ENCODE peak calls at places on chromosomes 12 and 14, in eight cellular contexts. P is sigmoid colon, E is body of pancreas, A is adrenal gland, Z is transverse colon, C is H54, N is tibial nerve, G is vagina. B is an unnamed sample.

GRCh38 chr12:105451211-105451610 is 120.7 kb downstream of the C12orf75 start:
- DNase-seq in P (no peak), E (no peak), A (no peak), Z (no peak), C (peak), N (no peak), G (no peak), B (no peak)

GRCh38 chr12:3084742-3085141 is 7.6 kb downstream of the TSPAN9 start:
- DNase-seq in P (no peak), E (no peak), A (no peak), Z (no peak), C (no peak), N (no peak), G (no peak), B (no peak)

GRCh38 chr12:45622210-45622937 is 107.1 kb upstream of the ARID2 start:
- DNase-seq in P (no peak), E (no peak), A (no peak), Z (no peak), C (no peak), N (no peak), G (no peak), B (no peak)

GRCh38 chr12:47237751-47238211 is 158.0 kb upstream of the AMIGO2 start:
- DNase-seq in P (no peak), E (no peak), A (no peak), Z (no peak), C (no peak), N (no peak), G (no peak), B (peak)

GRCh38 chr12:21330682-21331253 is 3.9 kb downstream of the SLCO1A2 start:
- DNase-seq in P (no peak), E (no peak), A (no peak), Z (no peak), C (no peak), N (no peak), G (no peak), B (peak)

GRCh38 chr12:48972213-48973021 is 882 bp upstream of the WNT10B start:
- DNase-seq in P (no peak), E (no peak), A (no peak), Z (no peak), C (peak), N (no peak), G (no peak), B (no peak)

GRCh38 chr12:95215925-95216324 is 1.3 kb downstream of the FGD6 start:
- DNase-seq in P (no peak), E (no peak), A (no peak), Z (no peak), C (no peak), N (no peak), G (no peak), B (peak)

GRCh38 chr12:45725631-45726593 is 3.6 kb upstream of the ARID2 start:
- DNase-seq in P (no peak), E (no peak), A (peak), Z (peak), C (peak), N (no peak), G (no peak), B (peak)

GRCh38 chr12:11879306-11879705 is 191.4 kb upstream of the BCL2L14 start:
- DNase-seq in P (no peak), E (no peak), A (no peak), Z (no peak), C (no peak), N (no peak), G (no peak), B (no peak)

GRCh38 chr12:25723921-25724491 is 170.9 kb upstream of the LMNTD1 start:
- DNase-seq in P (no peak), E (no peak), A (no peak), Z (no peak), C (no peak), N (no peak), G (no peak), B (no peak)

GRCh38 chr14:65255583-65256443 is 153.5 kb upstream of the MAX start:
- DNase-seq in P (no peak), E (peak), A (no peak), Z (peak), C (no peak), N (no peak), G (no peak), B (no peak)

GRCh38 chr14:91223028-91223783 is 21.3 kb downstream of the GPR68 start:
- DNase-seq in P (no peak), E (no peak), A (no peak), Z (no peak), C (no peak), N (no peak), G (no peak), B (no peak)

GRCh38 chr14:54652188-54652889 is 85.4 kb downstream of the SAMD4A start:
- DNase-seq in P (peak), E (peak), A (peak), Z (peak), C (peak), N (peak), G (no peak), B (no peak)

GRCh38 chr12:4015225-4016076 is 142.3 kb upstream of the PARP11 start:
- DNase-seq in P (no peak), E (peak), A (peak), Z (peak), C (no peak), N (no peak), G (no peak), B (no peak)

GRCh38 chr12:52721838-52722470 is 18.6 kb upstream of the KRT77 start:
- DNase-seq in P (no peak), E (no peak), A (no peak), Z (no peak), C (no peak), N (no peak), G (no peak), B (no peak)

GRCh38 chr12:28996688-28997087 is 152.4 kb upstream of the FAR2 start:
- DNase-seq in P (no peak), E (no peak), A (no peak), Z (no peak), C (no peak), N (peak), G (no peak), B (no peak)

GRCh38 chr12:93060666-93061413 is 131.7 kb upstream of the EEA1 start:
- DNase-seq in P (peak), E (no peak), A (peak), Z (no peak), C (no peak), N (no peak), G (no peak), B (peak)

GRCh38 chr14:101877766-101878165 is 86.6 kb upstream of the DYNC1H1 start:
- DNase-seq in P (no peak), E (no peak), A (no peak), Z (no peak), C (no peak), N (no peak), G (no peak), B (no peak)

GRCh38 chr12:68944296-68945076 is 11.5 kb upstream of the CPM start:
- DNase-seq in P (no peak), E (no peak), A (peak), Z (no peak), C (no peak), N (no peak), G (no peak), B (no peak)

GRCh38 chr14:106872619-106873446 is 1346.5 kb downstream of the TMEM121 start:
- DNase-seq in P (no peak), E (peak), A (peak), Z (peak), C (no peak), N (no peak), G (no peak), B (peak)

GRCh38 chr12:49131973-49132461 is 822 bp upstream of the TUBA1B start:
- DNase-seq in P (no peak), E (no peak), A (no peak), Z (peak), C (peak), N (no peak), G (no peak), B (peak)

GRCh38 chr14:101849125-101849524 is 87.6 kb downstream of the PPP2R5C start:
- DNase-seq in P (no peak), E (no peak), A (no peak), Z (peak), C (no peak), N (no peak), G (no peak), B (peak)

GRCh38 chr12:131452444-131452860 is 258.4 kb upstream of the SFSWAP start:
- DNase-seq in P (peak), E (peak), A (no peak), Z (no peak), C (no peak), N (no peak), G (no peak), B (peak)

GRCh38 chr12:82740129-82741000 is 53.7 kb downstream of the TMTC2 start:
- DNase-seq in P (no peak), E (no peak), A (no peak), Z (no peak), C (peak), N (no peak), G (no peak), B (no peak)

GRCh38 chr12:43285248-43285647 is 266.8 kb downstream of the ADAMTS20 start:
- DNase-seq in P (no peak), E (no peak), A (no peak), Z (no peak), C (peak), N (no peak), G (no peak), B (no peak)

GRCh38 chr14:20970983-20971704 is 15.9 kb downstream of the RNASE2 start:
- DNase-seq in P (peak), E (peak), A (peak), Z (peak), C (peak), N (peak), G (no peak), B (peak)

GRCh38 chr12:26890784-26891183 is 47.0 kb downstream of the INTS13 start:
- DNase-seq in P (no peak), E (no peak), A (no peak), Z (no peak), C (no peak), N (no peak), G (no peak), B (no peak)

GRCh38 chr14:92493492-92493891 is 20.1 kb upstream of the RIN3 start:
- DNase-seq in P (no peak), E (no peak), A (no peak), Z (no peak), C (no peak), N (no peak), G (peak), B (no peak)
- TF ChIP-seq POLR2A in P (no peak), E (no peak), A (no peak), Z (no peak), C (no peak), N (no peak), G (no peak), B (no peak)

GRCh38 chr12:127065595-127065994 is 1201.4 kb upstream of the TMEM132C start:
- DNase-seq in P (no peak), E (no peak), A (no peak), Z (no peak), C (no peak), N (no peak), G (no peak), B (no peak)

GRCh38 chr12:127064207-127064606 is 1202.8 kb upstream of the TMEM132C start:
- DNase-seq in P (no peak), E (no peak), A (no peak), Z (no peak), C (no peak), N (no peak), G (no peak), B (no peak)

GRCh38 chr12:127060933-127061332 is 1206.0 kb upstream of the TMEM132C start:
- DNase-seq in P (no peak), E (no peak), A (no peak), Z (no peak), C (no peak), N (no peak), G (no peak), B (no peak)

GRCh38 chr12:127063339-127064090 is 1203.5 kb upstream of the TMEM132C start:
- DNase-seq in P (no peak), E (no peak), A (no peak), Z (no peak), C (no peak), N (no peak), G (no peak), B (no peak)

GRCh38 chr12:127060310-127060847 is 1206.6 kb upstream of the TMEM132C start:
- DNase-seq in P (no peak), E (no peak), A (no peak), Z (peak), C (no peak), N (no peak), G (no peak), B (no peak)
- TF ChIP-seq POLR2A in P (no peak), E (no peak), A (no peak), Z (peak), C (no peak), N (no peak), G (no peak), B (no peak)

DNA sequence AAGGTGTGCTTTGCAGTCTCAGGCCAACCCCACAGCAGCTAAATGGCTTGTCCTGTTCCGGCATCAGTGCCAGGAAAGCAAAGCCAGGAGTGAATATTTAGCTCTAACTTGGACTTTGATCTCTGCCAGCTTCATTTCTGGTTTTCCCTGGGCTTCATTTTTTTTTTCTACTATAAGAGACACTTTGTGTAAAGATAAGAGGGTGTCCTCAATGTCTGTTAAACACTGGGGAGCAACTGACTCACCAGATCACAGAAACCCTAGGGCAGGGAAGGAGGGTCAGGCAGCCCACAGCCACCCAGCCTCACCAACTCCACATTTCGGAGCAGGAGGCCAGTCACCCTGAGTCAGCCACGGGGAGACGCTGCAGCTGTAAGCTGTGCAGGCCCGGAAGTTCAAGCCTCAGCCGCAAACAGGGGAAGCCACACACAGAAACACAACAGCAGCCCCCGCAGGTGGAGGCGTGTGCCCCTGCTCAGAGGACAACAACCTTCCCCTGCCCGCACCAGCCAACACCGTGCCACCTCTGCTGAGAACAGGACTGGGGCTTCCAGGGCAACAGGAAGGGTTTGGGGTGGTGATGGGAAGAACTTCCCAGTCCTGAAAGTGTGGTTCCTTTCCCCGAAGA is 6.3 kb downstream of the TNFRSF1A start:
- DNase-seq in P (peak), E (peak), A (peak), Z (peak), C (no peak), N (peak), G (no peak), B (peak)
- TF ChIP-seq POLR2A in P (no peak), E (peak), A (peak), Z (peak), C (peak), N (no peak), G (no peak), B (no peak)

GRCh38 chr12:122078141-122079037 is at the start of gene MLXIP:
- DNase-seq in P (peak), E (peak), A (peak), Z (peak), C (peak), N (peak), G (no peak), B (peak)
- TF ChIP-seq POLR2A in P (peak), E (peak), A (peak), Z (peak), C (peak), N (peak), G (peak), B (peak)

GRCh38 chr12:76346798-76347420 is 1.3 kb downstream of the BBS10 start:
- DNase-seq in P (no peak), E (no peak), A (peak), Z (no peak), C (no peak), N (no peak), G (no peak), B (peak)

GRCh38 chr12:76345569-76345968 is 2.6 kb downstream of the BBS10 start:
- DNase-seq in P (no peak), E (no peak), A (no peak), Z (no peak), C (no peak), N (no peak), G (no peak), B (no peak)

GRCh38 chr12:76346236-76346635 is 2.0 kb downstream of the BBS10 start:
- DNase-seq in P (no peak), E (no peak), A (no peak), Z (no peak), C (no peak), N (no peak), G (no peak), B (no peak)

DNA sequence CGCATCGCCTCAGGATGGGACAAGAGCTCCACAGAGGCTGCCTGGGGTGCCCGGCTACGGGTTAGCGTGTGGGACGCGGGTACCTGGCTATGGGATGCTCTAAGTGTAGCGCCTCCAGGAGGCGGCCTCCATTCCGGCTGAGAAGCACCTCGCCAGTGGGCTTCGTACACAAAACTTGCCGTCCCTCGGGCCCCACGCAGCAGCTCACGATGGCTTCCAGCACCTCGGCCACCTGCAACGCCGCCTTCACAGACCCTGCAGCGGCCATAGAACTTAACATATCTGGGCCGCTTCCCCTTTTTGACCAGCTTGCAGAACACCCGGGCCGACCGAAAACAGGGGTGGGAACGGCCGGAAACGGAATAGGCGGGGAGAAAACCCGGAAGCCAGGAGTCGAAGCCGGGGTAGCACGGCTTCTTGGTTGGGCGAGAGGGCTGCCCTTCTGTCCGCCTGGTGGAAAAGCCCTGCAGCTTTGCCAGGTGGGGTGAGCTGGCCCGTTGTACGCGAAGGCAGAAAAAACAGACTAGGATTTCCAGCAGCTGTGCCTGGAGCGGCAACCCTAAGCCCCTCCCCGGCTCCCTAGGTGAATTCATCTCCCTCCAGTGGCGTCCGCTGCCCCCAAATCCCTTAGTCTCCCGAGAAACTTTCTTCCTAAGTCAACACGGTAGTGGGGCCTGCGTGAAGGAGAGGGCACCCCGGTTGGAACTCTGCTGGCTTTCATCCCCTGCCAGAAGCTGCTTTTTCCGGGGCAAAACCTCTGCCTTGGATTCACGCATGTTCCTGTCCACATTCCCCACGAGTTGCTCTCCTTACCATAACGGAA is at the start of gene BBS10:
- DNase-seq in P (peak), E (peak), A (peak), Z (peak), C (peak), N (peak), G (no peak), B (peak)
- TF ChIP-seq POLR2A in P (no peak), E (peak), A (no peak), Z (peak), C (peak), N (peak), G (no peak), B (peak)

DNA sequence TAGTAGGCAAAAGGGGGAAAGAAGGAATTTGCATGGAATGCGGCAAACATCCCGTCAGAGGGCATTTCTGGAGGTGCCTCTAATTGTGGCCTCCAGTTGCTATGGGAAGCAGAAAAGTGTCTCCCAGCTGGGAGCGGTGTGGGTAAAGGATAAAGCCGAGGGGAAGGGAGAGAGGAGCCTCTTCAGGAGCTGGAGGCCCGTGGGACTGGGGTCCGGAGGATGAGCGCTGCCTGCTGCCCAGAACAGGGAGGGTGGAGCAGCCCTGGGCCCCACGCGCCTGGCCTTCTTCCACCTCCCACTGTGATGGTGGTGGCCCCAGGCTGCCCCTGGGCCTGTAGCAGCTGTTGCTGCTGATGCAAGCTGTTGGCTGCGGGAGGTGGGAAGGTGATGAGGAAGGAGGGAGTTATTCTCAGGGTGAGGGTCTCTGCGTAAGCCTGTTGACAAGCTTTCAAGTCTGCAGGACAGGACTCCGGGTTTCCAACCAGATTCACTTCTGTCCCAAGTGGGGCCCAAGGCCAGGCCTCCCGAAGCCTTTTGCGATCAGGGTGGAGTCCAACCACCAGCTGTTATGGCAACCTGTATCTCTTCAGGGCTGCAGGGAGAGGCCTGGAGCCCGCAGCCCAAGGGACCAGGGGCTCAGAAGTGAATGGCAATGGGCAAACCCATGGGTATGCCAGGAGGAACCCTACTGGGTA is 19.1 kb upstream of the PGF start:
- DNase-seq in P (no peak), E (no peak), A (no peak), Z (no peak), C (no peak), N (no peak), G (no peak), B (no peak)
- TF ChIP-seq POLR2A in P (no peak), E (no peak), A (no peak), Z (no peak), C (no peak), N (no peak), G (no peak), B (no peak)

B was measured in erythroblast.